ENCODE peak calls at places on chromosome 19, in seven cellular contexts. K is uterus, H is AG09309, C is osteoblast, Y is BJ, O is cardiac fibroblast, N is adrenal gland. M is an unnamed sample.

GRCh38 chr19:42098781-42099180 is 22.8 kb downstream of the ZNF574 start:
- DNase-seq in K (no peak), H (no peak), C (peak), Y (no peak), O (no peak), N (no peak), M (no peak)

GRCh38 chr19:1587872-1588271 is 4.8 kb downstream of the MBD3 start:
- DNase-seq in K (no peak), H (no peak), C (no peak), Y (no peak), O (no peak), N (no peak), M (no peak)

GRCh38 chr19:51156710-51157109 is 14.6 kb downstream of the SIGLEC7 start:
- DNase-seq in K (no peak), H (no peak), C (no peak), Y (no peak), O (no peak), N (no peak), M (no peak)

GRCh38 chr19:48660854-48661731 is 11.7 kb downstream of the NTN5 start:
- DNase-seq in K (peak), H (peak), C (peak), Y (peak), O (peak), N (peak), M (peak)

GRCh38 chr19:8681345-8682021 is 17.1 kb downstream of the ACTL9 start:
- DNase-seq in K (no peak), H (no peak), C (peak), Y (no peak), O (no peak), N (no peak), M (no peak)

GRCh38 chr19:35712529-35712909 is 5.3 kb upstream of the KMT2B start:
- DNase-seq in K (no peak), H (no peak), C (no peak), Y (no peak), O (no peak), N (no peak), M (no peak)

GRCh38 chr19:42143341-42144234 is 11.3 kb upstream of the POU2F2 start:
- DNase-seq in K (no peak), H (no peak), C (peak), Y (no peak), O (peak), N (no peak), M (no peak)

GRCh38 chr19:49597703-49597974 is 6.7 kb downstream of the PRR12 start:
- DNase-seq in K (no peak), H (no peak), C (no peak), Y (no peak), O (no peak), N (no peak), M (no peak)

GRCh38 chr19:1102407-1103106 is 1.2 kb upstream of the GPX4 start:
- DNase-seq in K (peak), H (peak), C (peak), Y (peak), O (peak), N (peak), M (peak)

GRCh38 chr19:27762933-27763332 is 1450.0 kb downstream of the UQCRFS1 start:
- DNase-seq in K (no peak), H (no peak), C (no peak), Y (no peak), O (no peak), N (no peak), M (no peak)

GRCh38 chr19:29807870-29808405 is 3.9 kb upstream of the CCNE1 start:
- DNase-seq in K (no peak), H (no peak), C (no peak), Y (no peak), O (no peak), N (no peak), M (no peak)

GRCh38 chr19:21593934-21594844 is 88.8 kb downstream of the ZNF429 start:
- DNase-seq in K (peak), H (no peak), C (no peak), Y (no peak), O (no peak), N (peak), M (no peak)

GRCh38 chr19:31139871-31140505 is 209.2 kb downstream of the TSHZ3 start:
- DNase-seq in K (no peak), H (peak), C (peak), Y (peak), O (peak), N (no peak), M (no peak)

GRCh38 chr19:4337906-4338440 is 654 bp downstream of the STAP2 start:
- DNase-seq in K (no peak), H (no peak), C (peak), Y (no peak), O (peak), N (peak), M (no peak)

GRCh38 chr19:42563352-42564210 is 31.1 kb downstream of the CEACAM8 start:
- DNase-seq in K (no peak), H (peak), C (peak), Y (no peak), O (peak), N (peak), M (peak)

GRCh38 chr19:17681505-17682125 is 6.5 kb downstream of the UNC13A start:
- DNase-seq in K (no peak), H (peak), C (peak), Y (no peak), O (peak), N (peak), M (peak)

GRCh38 chr19:47227347-47228167 is 3.4 kb downstream of the BBC3 start:
- DNase-seq in K (peak), H (peak), C (peak), Y (peak), O (peak), N (peak), M (peak)

GRCh38 chr19:58544591-58545285 is 874 bp downstream of the TRIM28 start:
- DNase-seq in K (peak), H (no peak), C (peak), Y (no peak), O (peak), N (peak), M (no peak)

GRCh38 chr19:29683009-29683408 is 17.7 kb downstream of the PLEKHF1 start:
- DNase-seq in K (no peak), H (no peak), C (peak), Y (no peak), O (no peak), N (no peak), M (no peak)

GRCh38 chr19:1848399-1849131 is at the start of gene REXO1:
- DNase-seq in K (peak), H (peak), C (peak), Y (peak), O (peak), N (peak), M (peak)

GRCh38 chr19:56423276-56423984 is 19.3 kb downstream of the ZNF583 start:
- DNase-seq in K (no peak), H (no peak), C (no peak), Y (no peak), O (no peak), N (no peak), M (no peak)

GRCh38 chr19:35177377-35178274 is 23.1 kb downstream of the FXYD5 start:
- DNase-seq in K (no peak), H (no peak), C (no peak), Y (no peak), O (no peak), N (no peak), M (no peak)

GRCh38 chr19:52716578-52716977 is 18.3 kb downstream of the ZNF611 start:
- DNase-seq in K (no peak), H (no peak), C (no peak), Y (no peak), O (no peak), N (no peak), M (no peak)

GRCh38 chr19:8512115-8512967 is 1.6 kb downstream of the ZNF414 start:
- DNase-seq in K (no peak), H (no peak), C (peak), Y (no peak), O (peak), N (no peak), M (no peak)

GRCh38 chr19:29841559-29842367 is 30.0 kb downstream of the CCNE1 start:
- DNase-seq in K (no peak), H (no peak), C (no peak), Y (no peak), O (peak), N (peak), M (peak)

GRCh38 chr19:3932931-3933810 is at the start of gene NMRK2:
- DNase-seq in K (no peak), H (no peak), C (peak), Y (no peak), O (no peak), N (peak), M (no peak)

GRCh38 chr19:58052256-58052655 is 6.8 kb upstream of the ZNF135 start:
- DNase-seq in K (no peak), H (no peak), C (peak), Y (no peak), O (no peak), N (no peak), M (no peak)

GRCh38 chr19:40356681-40357595 is 8.4 kb downstream of the PLD3 start:
- DNase-seq in K (no peak), H (no peak), C (no peak), Y (no peak), O (no peak), N (no peak), M (peak)

GRCh38 chr19:7153008-7153407 is 83.5 kb downstream of the ZNF557 start:
- DNase-seq in K (no peak), H (no peak), C (no peak), Y (no peak), O (no peak), N (no peak), M (no peak)

DNA sequence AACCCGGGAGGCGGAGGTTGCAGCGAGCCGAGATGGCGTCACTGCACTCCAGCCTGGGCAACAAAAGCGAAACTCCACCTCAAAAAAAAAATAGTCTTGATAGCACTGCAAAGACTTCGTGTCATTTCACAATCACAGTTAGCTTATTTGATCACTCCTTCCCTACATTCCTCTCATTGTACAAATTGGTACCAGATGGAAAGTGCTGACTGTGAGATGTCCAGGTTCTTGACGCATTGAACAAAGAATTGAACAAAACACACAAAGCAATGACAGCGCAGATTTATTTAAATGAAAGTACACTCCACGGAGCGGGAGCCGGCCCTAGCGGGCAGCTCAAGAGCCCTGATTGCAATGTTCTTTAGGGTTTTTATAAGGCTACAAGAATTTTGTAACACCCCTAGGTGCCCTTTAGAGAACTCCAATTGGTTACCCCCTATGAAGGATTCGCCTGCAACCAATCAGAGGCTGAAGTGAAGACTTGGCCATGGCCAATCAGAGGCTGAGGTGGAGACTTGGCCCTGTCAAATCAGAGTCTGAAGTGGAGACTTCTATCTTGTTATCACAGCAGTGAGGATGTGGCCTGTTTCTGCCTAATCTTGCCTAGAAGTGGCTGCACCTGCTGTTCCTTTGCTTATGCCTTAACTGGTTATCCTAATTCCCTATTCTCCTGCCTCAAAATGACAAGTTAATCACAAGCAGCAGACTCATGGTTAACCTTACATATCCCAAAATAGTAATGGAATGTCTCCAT is 16.7 kb downstream of the ZNF556 start:
- DNase-seq in K (no peak), H (no peak), C (peak), Y (no peak), O (no peak), N (no peak), M (no peak)
- H3K4me3 ChIP-seq in K (no peak), H (no peak), C (no peak), Y (no peak), O (no peak), N (no peak), M (no peak)

DNA sequence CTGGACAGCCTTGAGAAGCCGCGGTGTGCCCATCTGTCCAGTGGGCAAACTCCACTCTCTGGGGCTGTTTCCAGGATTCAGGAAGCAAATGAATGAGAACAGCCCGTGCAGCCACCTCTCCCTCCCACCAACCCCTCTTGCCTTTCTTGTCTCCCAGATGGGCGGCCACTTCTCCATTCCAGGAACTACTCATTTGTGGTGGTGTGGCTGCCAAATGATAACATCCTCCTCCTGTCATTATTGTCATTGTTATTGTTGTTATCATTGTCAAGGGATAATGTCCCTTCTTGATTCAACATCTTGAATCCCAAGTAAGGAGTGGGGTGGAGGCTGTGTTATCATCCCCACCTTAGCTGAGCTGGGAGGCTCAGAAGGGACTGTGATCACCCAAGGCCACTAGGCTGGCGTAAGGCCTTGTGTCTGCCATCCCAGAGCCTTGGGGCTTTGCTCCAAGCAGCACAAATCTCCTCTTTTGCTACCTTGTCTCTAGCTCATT is 1.6 kb downstream of the DNM2 start:
- DNase-seq in K (no peak), H (no peak), C (no peak), Y (no peak), O (no peak), N (peak), M (no peak)
- H3K4me3 ChIP-seq in K (peak), H (peak), C (peak), Y (peak), O (peak), N (no peak), M (peak)

GRCh38 chr19:16604615-16605014 is 23.4 kb downstream of the MED26 start:
- DNase-seq in K (no peak), H (no peak), C (peak), Y (no peak), O (no peak), N (no peak), M (no peak)

GRCh38 chr19:16607819-16608218 is 20.2 kb downstream of the MED26 start:
- DNase-seq in K (no peak), H (no peak), C (no peak), Y (no peak), O (no peak), N (no peak), M (no peak)

GRCh38 chr19:16603090-16603489 is 24.9 kb downstream of the MED26 start:
- DNase-seq in K (no peak), H (no peak), C (peak), Y (no peak), O (peak), N (no peak), M (no peak)

GRCh38 chr19:16605115-16605514 is 22.9 kb downstream of the MED26 start:
- DNase-seq in K (no peak), H (no peak), C (peak), Y (no peak), O (no peak), N (no peak), M (no peak)

GRCh38 chr19:16605552-16605951 is 22.5 kb downstream of the MED26 start:
- DNase-seq in K (peak), H (no peak), C (peak), Y (no peak), O (no peak), N (peak), M (no peak)
- H3K4me3 ChIP-seq in K (no peak), H (no peak), C (no peak), Y (no peak), O (no peak), N (no peak), M (no peak)

GRCh38 chr19:54165222-54165621 is 5.7 kb upstream of the LENG1 start:
- DNase-seq in K (no peak), H (no peak), C (no peak), Y (no peak), O (no peak), N (peak), M (no peak)

GRCh38 chr19:54164369-54165068 is 5.0 kb upstream of the LENG1 start:
- DNase-seq in K (peak), H (no peak), C (no peak), Y (no peak), O (peak), N (peak), M (no peak)

GRCh38 chr19:54162241-54162805 is 2.8 kb upstream of the LENG1 start:
- DNase-seq in K (peak), H (no peak), C (peak), Y (no peak), O (peak), N (peak), M (no peak)

GRCh38 chr19:54160948-54161347 is 1.4 kb upstream of the LENG1 start:
- DNase-seq in K (no peak), H (no peak), C (no peak), Y (no peak), O (no peak), N (no peak), M (no peak)

GRCh38 chr19:54162884-54163283 is 3.4 kb upstream of the LENG1 start:
- DNase-seq in K (no peak), H (no peak), C (no peak), Y (no peak), O (no peak), N (peak), M (no peak)
- H3K4me3 ChIP-seq in K (no peak), H (no peak), C (no peak), Y (no peak), O (peak), N (no peak), M (no peak)

DNA sequence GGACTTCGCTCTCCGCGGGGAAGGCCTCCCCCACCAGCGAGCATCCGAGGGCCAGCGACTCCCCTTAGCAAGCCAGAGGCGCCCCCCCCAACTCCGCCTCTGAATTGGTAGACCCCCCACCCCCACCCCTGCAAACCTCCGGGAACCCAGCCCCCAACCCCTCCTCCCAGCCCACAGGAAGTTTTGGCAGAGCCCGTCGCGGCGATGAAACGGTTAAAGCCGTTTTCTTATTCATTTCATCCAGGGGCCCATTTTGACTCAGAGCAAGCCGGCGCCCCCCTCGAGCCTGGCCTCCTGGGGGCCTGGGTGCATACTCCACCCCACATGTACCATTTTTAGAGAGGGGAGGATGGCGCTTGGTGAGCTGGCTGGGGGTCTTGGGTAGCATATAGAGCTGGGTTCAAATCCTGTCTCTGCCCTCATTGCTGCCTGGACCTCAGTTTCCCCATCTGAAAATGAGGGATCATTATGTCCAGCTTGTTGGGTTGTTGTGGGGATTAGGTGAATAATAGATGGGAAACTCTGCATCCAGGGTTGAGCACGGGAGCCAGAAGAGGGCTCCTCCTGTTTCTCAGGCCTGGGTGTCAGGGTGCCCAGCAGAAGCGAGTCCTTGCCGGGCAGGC is 7.9 kb upstream of the JUNB start:
- DNase-seq in K (peak), H (no peak), C (peak), Y (no peak), O (no peak), N (no peak), M (no peak)
- H3K4me3 ChIP-seq in K (peak), H (peak), C (peak), Y (peak), O (peak), N (no peak), M (peak)

DNA sequence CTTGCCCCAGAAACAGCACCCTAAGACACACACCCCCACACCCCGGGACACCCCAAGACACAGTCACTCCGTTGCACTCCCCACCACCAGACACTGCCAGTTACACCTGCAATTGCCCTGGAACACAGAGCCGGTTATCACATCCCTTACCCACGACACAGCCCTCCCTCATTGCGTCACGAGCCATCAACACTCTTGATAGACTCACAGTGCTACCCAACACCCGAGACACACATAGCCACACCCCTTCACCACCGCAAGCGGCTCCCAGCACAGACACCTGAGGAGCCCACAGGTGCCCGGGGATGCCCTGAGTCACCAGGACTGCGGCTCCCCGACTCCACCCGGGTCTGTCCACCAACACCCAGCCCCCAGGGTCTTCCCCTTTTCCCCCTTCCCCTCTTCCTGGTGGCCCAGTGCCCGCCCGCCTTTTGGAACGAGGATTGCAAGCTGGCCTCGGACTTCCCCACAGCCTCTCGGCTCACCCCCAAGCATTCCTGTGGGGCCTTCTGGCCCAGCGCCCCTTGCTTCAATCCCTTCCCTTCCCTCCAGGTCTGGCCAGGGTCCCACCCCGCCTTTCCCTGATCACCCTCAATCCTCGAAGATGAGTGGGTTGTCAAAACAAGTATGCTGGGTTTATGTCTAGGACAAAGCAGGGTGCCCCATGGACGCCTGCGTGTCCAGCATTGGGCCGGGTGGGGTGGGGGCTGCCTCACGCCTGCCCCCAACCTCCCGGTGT is 1.7 kb upstream of the PTGER1 start:
- DNase-seq in K (peak), H (peak), C (peak), Y (no peak), O (peak), N (no peak), M (no peak)
- H3K4me3 ChIP-seq in K (no peak), H (no peak), C (no peak), Y (no peak), O (no peak), N (no peak), M (no peak)

GRCh38 chr19:45468803-45469131 is 971 bp downstream of the FOSB start:
- DNase-seq in K (no peak), H (no peak), C (peak), Y (no peak), O (no peak), N (no peak), M (no peak)

GRCh38 chr19:45469132-45469834 is 1.5 kb downstream of the FOSB start:
- DNase-seq in K (peak), H (peak), C (peak), Y (no peak), O (peak), N (peak), M (no peak)

GRCh38 chr19:45467456-45468158 is at the start of gene FOSB:
- DNase-seq in K (peak), H (no peak), C (peak), Y (no peak), O (peak), N (peak), M (peak)

GRCh38 chr19:45467115-45467455 is 711 bp upstream of the FOSB start:
- DNase-seq in K (no peak), H (no peak), C (peak), Y (no peak), O (no peak), N (no peak), M (no peak)

GRCh38 chr19:45468159-45468651 is 409 bp downstream of the FOSB start:
- DNase-seq in K (no peak), H (no peak), C (peak), Y (no peak), O (no peak), N (no peak), M (no peak)
- H3K4me3 ChIP-seq in K (peak), H (peak), C (peak), Y (peak), O (peak), N (no peak), M (peak)

GRCh38 chr19:15934332-15935078 is at the start of gene CYP4F11:
- DNase-seq in K (no peak), H (no peak), C (no peak), Y (no peak), O (peak), N (peak), M (no peak)
- H3K4me3 ChIP-seq in K (no peak), H (no peak), C (no peak), Y (no peak), O (no peak), N (no peak), M (no peak)